ENCODE peak calls at places on chromosome 3, in nine cellular contexts. One of them, this sample, is unnamed.

GRCh38 chr3:16412192-16412808 is 101.2 kb downstream of the RFTN1 start:
- DNase-seq in fibroblast of lung: no peak
- DNase-seq in fibroblast of villous mesenchyme: no peak
- DNase-seq in H9: no peak
- DNase-seq in AG04450: no peak
- DNase-seq in lower lobe of right lung: no peak
- DNase-seq in astrocyte of the cerebellum: no peak
- DNase-seq in psoas muscle: no peak
- DNase-seq in neural crest cell: no peak
- DNase-seq in this sample: no peak

GRCh38 chr3:39294446-39295183 is 14.8 kb upstream of the CX3CR1 start:
- DNase-seq in fibroblast of lung: no peak
- DNase-seq in fibroblast of villous mesenchyme: no peak
- DNase-seq in H9: no peak
- DNase-seq in AG04450: no peak
- DNase-seq in lower lobe of right lung: no peak
- DNase-seq in astrocyte of the cerebellum: no peak
- DNase-seq in psoas muscle: no peak
- DNase-seq in neural crest cell: no peak
- DNase-seq in this sample: no peak

GRCh38 chr3:194095464-194095863 is 40.5 kb upstream of the HES1 start:
- DNase-seq in fibroblast of lung: no peak
- DNase-seq in fibroblast of villous mesenchyme: no peak
- DNase-seq in H9: no peak
- DNase-seq in AG04450: no peak
- DNase-seq in lower lobe of right lung: peak; percentile 75
- DNase-seq in astrocyte of the cerebellum: no peak
- DNase-seq in psoas muscle: peak; percentile 38
- DNase-seq in neural crest cell: no peak
- DNase-seq in this sample: no peak

GRCh38 chr3:60126905-60127304 is 1077.1 kb upstream of the CFAP20DC start:
- DNase-seq in fibroblast of lung: no peak
- DNase-seq in fibroblast of villous mesenchyme: no peak
- DNase-seq in H9: no peak
- DNase-seq in AG04450: no peak
- DNase-seq in lower lobe of right lung: no peak
- DNase-seq in astrocyte of the cerebellum: no peak
- DNase-seq in psoas muscle: no peak
- DNase-seq in neural crest cell: no peak
- DNase-seq in this sample: no peak

GRCh38 chr3:22245122-22245521 is 494.1 kb upstream of the ZNF385D start:
- DNase-seq in fibroblast of lung: peak; percentile 93
- DNase-seq in fibroblast of villous mesenchyme: peak; percentile 72
- DNase-seq in H9: no peak
- DNase-seq in AG04450: no peak
- DNase-seq in lower lobe of right lung: no peak
- DNase-seq in astrocyte of the cerebellum: peak; percentile 90
- DNase-seq in psoas muscle: peak; percentile 40
- DNase-seq in neural crest cell: no peak
- DNase-seq in this sample: no peak

GRCh38 chr3:173371848-173372487 is 25.6 kb upstream of the NLGN1 start:
- DNase-seq in fibroblast of lung: peak; percentile 49
- DNase-seq in fibroblast of villous mesenchyme: peak; percentile 25
- DNase-seq in H9: peak; percentile 35
- DNase-seq in AG04450: no peak
- DNase-seq in lower lobe of right lung: no peak
- DNase-seq in astrocyte of the cerebellum: peak; percentile 19
- DNase-seq in psoas muscle: no peak
- DNase-seq in neural crest cell: peak; percentile 29
- DNase-seq in this sample: no peak

GRCh38 chr3:106820726-106821362 is 556.4 kb upstream of the CCDC54 start:
- DNase-seq in fibroblast of lung: no peak
- DNase-seq in fibroblast of villous mesenchyme: no peak
- DNase-seq in H9: no peak
- DNase-seq in AG04450: no peak
- DNase-seq in lower lobe of right lung: peak; percentile 20
- DNase-seq in astrocyte of the cerebellum: no peak
- DNase-seq in psoas muscle: no peak
- DNase-seq in neural crest cell: no peak
- DNase-seq in this sample: no peak

GRCh38 chr3:99601493-99601892 is 36.9 kb upstream of the COL8A1 start:
- DNase-seq in fibroblast of lung: no peak
- DNase-seq in fibroblast of villous mesenchyme: no peak
- DNase-seq in H9: no peak
- DNase-seq in AG04450: no peak
- DNase-seq in lower lobe of right lung: no peak
- DNase-seq in astrocyte of the cerebellum: no peak
- DNase-seq in psoas muscle: no peak
- DNase-seq in neural crest cell: no peak
- DNase-seq in this sample: no peak

GRCh38 chr3:72088486-72089025 is 303.6 kb upstream of the PROK2 start:
- DNase-seq in fibroblast of lung: no peak
- DNase-seq in fibroblast of villous mesenchyme: no peak
- DNase-seq in H9: peak; percentile 37
- DNase-seq in AG04450: no peak
- DNase-seq in lower lobe of right lung: no peak
- DNase-seq in astrocyte of the cerebellum: no peak
- DNase-seq in psoas muscle: no peak
- DNase-seq in neural crest cell: no peak
- DNase-seq in this sample: no peak

GRCh38 chr3:101646726-101647125 is 30.2 kb downstream of the ZBTB11 start:
- DNase-seq in fibroblast of lung: peak; percentile 22
- DNase-seq in fibroblast of villous mesenchyme: peak; percentile 47
- DNase-seq in H9: no peak
- DNase-seq in AG04450: no peak
- DNase-seq in lower lobe of right lung: no peak
- DNase-seq in astrocyte of the cerebellum: no peak
- DNase-seq in psoas muscle: no peak
- DNase-seq in neural crest cell: no peak
- DNase-seq in this sample: no peak

GRCh38 chr3:48679416-48680380 is 6.0 kb downstream of the NCKIPSD start:
- DNase-seq in fibroblast of lung: no peak
- DNase-seq in fibroblast of villous mesenchyme: no peak
- DNase-seq in H9: no peak
- DNase-seq in AG04450: no peak
- DNase-seq in lower lobe of right lung: no peak
- DNase-seq in astrocyte of the cerebellum: no peak
- DNase-seq in psoas muscle: no peak
- DNase-seq in neural crest cell: no peak
- DNase-seq in this sample: no peak

GRCh38 chr3:33491697-33492096 is 51.5 kb upstream of the UBP1 start:
- DNase-seq in fibroblast of lung: no peak
- DNase-seq in fibroblast of villous mesenchyme: no peak
- DNase-seq in H9: no peak
- DNase-seq in AG04450: no peak
- DNase-seq in lower lobe of right lung: no peak
- DNase-seq in astrocyte of the cerebellum: no peak
- DNase-seq in psoas muscle: no peak
- DNase-seq in neural crest cell: no peak
- DNase-seq in this sample: no peak

GRCh38 chr3:24493951-24494615 is 567 bp downstream of the THRB start:
- DNase-seq in fibroblast of lung: peak; percentile 44
- DNase-seq in fibroblast of villous mesenchyme: peak; percentile 30
- DNase-seq in H9: peak; percentile 57
- DNase-seq in AG04450: no peak
- DNase-seq in lower lobe of right lung: peak; percentile 80
- DNase-seq in astrocyte of the cerebellum: no peak
- DNase-seq in psoas muscle: peak; percentile 86
- DNase-seq in neural crest cell: peak; percentile 16
- DNase-seq in this sample: peak; percentile 52

GRCh38 chr3:43779850-43780249 is 89.1 kb downstream of the ABHD5 start:
- DNase-seq in fibroblast of lung: no peak
- DNase-seq in fibroblast of villous mesenchyme: no peak
- DNase-seq in H9: peak; percentile 6
- DNase-seq in AG04450: no peak
- DNase-seq in lower lobe of right lung: no peak
- DNase-seq in astrocyte of the cerebellum: no peak
- DNase-seq in psoas muscle: no peak
- DNase-seq in neural crest cell: no peak
- DNase-seq in this sample: no peak

GRCh38 chr3:104273046-104273649 is 1093.6 kb upstream of the ALCAM start:
- DNase-seq in fibroblast of lung: peak; percentile 58
- DNase-seq in fibroblast of villous mesenchyme: peak; percentile 26
- DNase-seq in H9: no peak
- DNase-seq in AG04450: no peak
- DNase-seq in lower lobe of right lung: no peak
- DNase-seq in astrocyte of the cerebellum: peak; percentile 24
- DNase-seq in psoas muscle: no peak
- DNase-seq in neural crest cell: peak; percentile 1
- DNase-seq in this sample: no peak

GRCh38 chr3:140103986-140104645 is 169.1 kb downstream of the CLSTN2 start:
- DNase-seq in fibroblast of lung: no peak
- DNase-seq in fibroblast of villous mesenchyme: no peak
- DNase-seq in H9: no peak
- DNase-seq in AG04450: no peak
- DNase-seq in lower lobe of right lung: no peak
- DNase-seq in astrocyte of the cerebellum: no peak
- DNase-seq in psoas muscle: no peak
- DNase-seq in neural crest cell: no peak
- DNase-seq in this sample: no peak

GRCh38 chr3:191329654-191330308 is 545 bp downstream of the UTS2B start:
- DNase-seq in fibroblast of lung: peak; percentile 74
- DNase-seq in fibroblast of villous mesenchyme: peak; percentile 72
- DNase-seq in H9: peak; percentile 50
- DNase-seq in AG04450: no peak
- DNase-seq in lower lobe of right lung: peak; percentile 71
- DNase-seq in astrocyte of the cerebellum: no peak
- DNase-seq in psoas muscle: peak; percentile 45
- DNase-seq in neural crest cell: peak; percentile 40
- DNase-seq in this sample: no peak

GRCh38 chr3:58999134-58999778 is 50.6 kb downstream of the CFAP20DC start:
- DNase-seq in fibroblast of lung: peak; percentile 10
- DNase-seq in fibroblast of villous mesenchyme: no peak
- DNase-seq in H9: no peak
- DNase-seq in AG04450: no peak
- DNase-seq in lower lobe of right lung: no peak
- DNase-seq in astrocyte of the cerebellum: no peak
- DNase-seq in psoas muscle: no peak
- DNase-seq in neural crest cell: no peak
- DNase-seq in this sample: no peak

GRCh38 chr3:32733631-32734229 is 48.7 kb downstream of the CNOT10 start:
- DNase-seq in fibroblast of lung: peak; percentile 70
- DNase-seq in fibroblast of villous mesenchyme: peak; percentile 48
- DNase-seq in H9: no peak
- DNase-seq in AG04450: no peak
- DNase-seq in lower lobe of right lung: no peak
- DNase-seq in astrocyte of the cerebellum: peak; percentile 22
- DNase-seq in psoas muscle: no peak
- DNase-seq in neural crest cell: no peak
- DNase-seq in this sample: no peak

GRCh38 chr3:184448321-184449160 is 68.7 kb downstream of the CHRD start:
- DNase-seq in fibroblast of lung: peak; percentile 1
- DNase-seq in fibroblast of villous mesenchyme: peak; percentile 15
- DNase-seq in H9: no peak
- DNase-seq in AG04450: peak; percentile 39
- DNase-seq in lower lobe of right lung: no peak
- DNase-seq in astrocyte of the cerebellum: peak; percentile 95
- DNase-seq in psoas muscle: no peak
- DNase-seq in neural crest cell: no peak
- DNase-seq in this sample: no peak

GRCh38 chr3:147816770-147817169 is 407.6 kb downstream of the ZIC1 start:
- DNase-seq in fibroblast of lung: peak; percentile 89
- DNase-seq in fibroblast of villous mesenchyme: peak; percentile 5
- DNase-seq in H9: no peak
- DNase-seq in AG04450: no peak
- DNase-seq in lower lobe of right lung: no peak
- DNase-seq in astrocyte of the cerebellum: no peak
- DNase-seq in psoas muscle: peak; percentile 22
- DNase-seq in neural crest cell: no peak
- DNase-seq in this sample: no peak

GRCh38 chr3:8255771-8256170 is 245.9 kb upstream of the LMCD1 start:
- DNase-seq in fibroblast of lung: no peak
- DNase-seq in fibroblast of villous mesenchyme: no peak
- DNase-seq in H9: no peak
- DNase-seq in AG04450: no peak
- DNase-seq in lower lobe of right lung: no peak
- DNase-seq in astrocyte of the cerebellum: no peak
- DNase-seq in psoas muscle: no peak
- DNase-seq in neural crest cell: no peak
- DNase-seq in this sample: no peak

GRCh38 chr3:8253201-8253600 is 248.4 kb upstream of the LMCD1 start:
- DNase-seq in fibroblast of lung: no peak
- DNase-seq in fibroblast of villous mesenchyme: no peak
- DNase-seq in H9: no peak
- DNase-seq in AG04450: no peak
- DNase-seq in lower lobe of right lung: no peak
- DNase-seq in astrocyte of the cerebellum: no peak
- DNase-seq in psoas muscle: no peak
- DNase-seq in neural crest cell: no peak
- DNase-seq in this sample: no peak

GRCh38 chr3:8254489-8254888 is 247.1 kb upstream of the LMCD1 start:
- DNase-seq in fibroblast of lung: no peak
- DNase-seq in fibroblast of villous mesenchyme: no peak
- DNase-seq in H9: no peak
- DNase-seq in AG04450: no peak
- DNase-seq in lower lobe of right lung: no peak
- DNase-seq in astrocyte of the cerebellum: no peak
- DNase-seq in psoas muscle: no peak
- DNase-seq in neural crest cell: no peak
- DNase-seq in this sample: no peak
- TF ChIP-seq CTCF in fibroblast of lung: no peak
- TF ChIP-seq CTCF in fibroblast of villous mesenchyme: no peak
- TF ChIP-seq CTCF in H9: no peak
- TF ChIP-seq CTCF in AG04450: no peak
- TF ChIP-seq CTCF in lower lobe of right lung: no peak
- TF ChIP-seq CTCF in astrocyte of the cerebellum: no peak
- TF ChIP-seq CTCF in psoas muscle: no peak
- TF ChIP-seq CTCF in neural crest cell: no peak
- TF ChIP-seq CTCF in this sample: no peak

GRCh38 chr3:42117175-42118008 is 26.2 kb downstream of the TRAK1 start:
- DNase-seq in fibroblast of lung: peak; percentile 77
- DNase-seq in fibroblast of villous mesenchyme: peak; percentile 29
- DNase-seq in H9: peak; percentile 77
- DNase-seq in AG04450: no peak
- DNase-seq in lower lobe of right lung: peak; percentile 69
- DNase-seq in astrocyte of the cerebellum: no peak
- DNase-seq in psoas muscle: peak; percentile 68
- DNase-seq in neural crest cell: no peak
- DNase-seq in this sample: no peak
- TF ChIP-seq CTCF in fibroblast of lung: peak; percentile 41
- TF ChIP-seq CTCF in fibroblast of villous mesenchyme: peak; percentile 55
- TF ChIP-seq CTCF in H9: peak; percentile 72
- TF ChIP-seq CTCF in AG04450: peak; percentile 61
- TF ChIP-seq CTCF in lower lobe of right lung: peak; percentile 55
- TF ChIP-seq CTCF in astrocyte of the cerebellum: peak; percentile 62
- TF ChIP-seq CTCF in psoas muscle: peak; percentile 46
- TF ChIP-seq CTCF in neural crest cell: peak; percentile 67
- TF ChIP-seq CTCF in this sample: no peak

GRCh38 chr3:52770581-52771333 is at the start of gene NEK4:
- DNase-seq in fibroblast of lung: peak; percentile 89
- DNase-seq in fibroblast of villous mesenchyme: peak; percentile 86
- DNase-seq in H9: peak; percentile 93
- DNase-seq in AG04450: peak; percentile 57
- DNase-seq in lower lobe of right lung: peak; percentile 96
- DNase-seq in astrocyte of the cerebellum: peak; percentile 62
- DNase-seq in psoas muscle: peak; percentile 93
- DNase-seq in neural crest cell: peak; percentile 89
- DNase-seq in this sample: peak; percentile 92
- TF ChIP-seq CTCF in fibroblast of lung: no peak
- TF ChIP-seq CTCF in fibroblast of villous mesenchyme: peak; percentile 10
- TF ChIP-seq CTCF in H9: no peak
- TF ChIP-seq CTCF in AG04450: no peak
- TF ChIP-seq CTCF in lower lobe of right lung: no peak
- TF ChIP-seq CTCF in astrocyte of the cerebellum: no peak
- TF ChIP-seq CTCF in psoas muscle: no peak
- TF ChIP-seq CTCF in neural crest cell: no peak
- TF ChIP-seq CTCF in this sample: no peak

GRCh38 chr3:82410366-82410765 is 648.9 kb upstream of the GBE1 start:
- DNase-seq in fibroblast of lung: no peak
- DNase-seq in fibroblast of villous mesenchyme: no peak
- DNase-seq in H9: peak; percentile 32
- DNase-seq in AG04450: no peak
- DNase-seq in lower lobe of right lung: no peak
- DNase-seq in astrocyte of the cerebellum: no peak
- DNase-seq in psoas muscle: no peak
- DNase-seq in neural crest cell: no peak
- DNase-seq in this sample: no peak
- TF ChIP-seq CTCF in fibroblast of lung: no peak
- TF ChIP-seq CTCF in fibroblast of villous mesenchyme: no peak
- TF ChIP-seq CTCF in H9: peak; percentile 47
- TF ChIP-seq CTCF in AG04450: no peak
- TF ChIP-seq CTCF in lower lobe of right lung: no peak
- TF ChIP-seq CTCF in astrocyte of the cerebellum: no peak
- TF ChIP-seq CTCF in psoas muscle: no peak
- TF ChIP-seq CTCF in neural crest cell: no peak
- TF ChIP-seq CTCF in this sample: no peak

This sample was measured in CD14-positive monocyte.